ENCODE peak calls at places on chromosomes 12 and 14, in seven cellular contexts. O, I, R, N, C, V and A are unnamed samples.
A peak's percentile ranks its signal among the peaks of the same experiment; 100 is the strongest.

GRCh38 chr14:99730876-99731351 is 46.8 kb downstream of the CYP46A1 start:
- DNase-seq in O (no peak), I (no peak), R (no peak), N (peak; percentile 16), C (no peak), V (peak; percentile 64), A (no peak)

GRCh38 chr12:83843531-83843930 is 1069.1 kb downstream of the SLC6A15 start:
- DNase-seq in O (no peak), I (no peak), R (peak; percentile 66), N (no peak), C (no peak), V (no peak), A (no peak)

GRCh38 chr12:51208016-51208660 is 9.7 kb downstream of the POU6F1 start:
- DNase-seq in O (no peak), I (no peak), R (no peak), N (no peak), C (no peak), V (no peak), A (no peak)

GRCh38 chr12:123132951-123133619 is 17.8 kb downstream of the PITPNM2 start:
- DNase-seq in O (no peak), I (no peak), R (no peak), N (peak; percentile 51), C (no peak), V (no peak), A (no peak)

GRCh38 chr12:87274594-87275245 is 754.5 kb downstream of the C12orf50 start:
- DNase-seq in O (no peak), I (no peak), R (peak; percentile 47), N (no peak), C (peak; percentile 6), V (no peak), A (peak; percentile 47)

GRCh38 chr12:65324551-65324950 is 46.1 kb downstream of the MSRB3 start:
- DNase-seq in O (no peak), I (no peak), R (no peak), N (no peak), C (no peak), V (no peak), A (no peak)

GRCh38 chr14:105415481-105416428 is 3.9 kb upstream of the MTA1 start:
- DNase-seq in O (no peak), I (no peak), R (no peak), N (no peak), C (no peak), V (no peak), A (no peak)

GRCh38 chr14:75981426-75981825 is 369 bp downstream of the TGFB3 start:
- DNase-seq in O (no peak), I (peak; percentile 12), R (no peak), N (no peak), C (no peak), V (no peak), A (peak; percentile 61)

GRCh38 chr12:62910549-62911169 is 24.3 kb downstream of the PPM1H start:
- DNase-seq in O (no peak), I (no peak), R (no peak), N (no peak), C (no peak), V (no peak), A (no peak)

GRCh38 chr14:57492859-57493258 is 798 bp downstream of the CCDC198 start:
- DNase-seq in O (no peak), I (no peak), R (peak; percentile 76), N (peak; percentile 25), C (no peak), V (no peak), A (no peak)

GRCh38 chr14:21525571-21525970 is 575 bp downstream of the SALL2 start:
- DNase-seq in O (no peak), I (no peak), R (peak; percentile 19), N (peak; percentile 44), C (no peak), V (no peak), A (no peak)

GRCh38 chr12:86917121-86917520 is 660.9 kb upstream of the MGAT4C start:
- DNase-seq in O (no peak), I (no peak), R (no peak), N (no peak), C (no peak), V (no peak), A (no peak)

GRCh38 chr12:89884365-89884915 is 175.8 kb upstream of the ATP2B1 start:
- DNase-seq in O (no peak), I (no peak), R (no peak), N (no peak), C (no peak), V (no peak), A (no peak)

GRCh38 chr12:84911331-84912190 is 1.0 kb downstream of the SLC6A15 start:
- DNase-seq in O (no peak), I (no peak), R (peak; percentile 90), N (no peak), C (peak; percentile 67), V (peak; percentile 59), A (peak; percentile 78)

GRCh38 chr12:94689002-94689645 is 38.8 kb upstream of the TMCC3 start:
- DNase-seq in O (no peak), I (no peak), R (peak; percentile 80), N (no peak), C (no peak), V (no peak), A (no peak)

GRCh38 chr12:99918003-99918402 is 66.7 kb downstream of the ANKS1B start:
- DNase-seq in O (no peak), I (no peak), R (no peak), N (no peak), C (no peak), V (no peak), A (no peak)

GRCh38 chr12:99911967-99912366 is 72.8 kb downstream of the ANKS1B start:
- DNase-seq in O (no peak), I (no peak), R (no peak), N (no peak), C (no peak), V (no peak), A (no peak)

GRCh38 chr12:99916555-99916954 is 68.2 kb downstream of the ANKS1B start:
- DNase-seq in O (no peak), I (no peak), R (no peak), N (no peak), C (no peak), V (no peak), A (no peak)

GRCh38 chr12:99914206-99914605 is 70.5 kb downstream of the ANKS1B start:
- DNase-seq in O (no peak), I (no peak), R (no peak), N (no peak), C (no peak), V (no peak), A (no peak)

DNA sequence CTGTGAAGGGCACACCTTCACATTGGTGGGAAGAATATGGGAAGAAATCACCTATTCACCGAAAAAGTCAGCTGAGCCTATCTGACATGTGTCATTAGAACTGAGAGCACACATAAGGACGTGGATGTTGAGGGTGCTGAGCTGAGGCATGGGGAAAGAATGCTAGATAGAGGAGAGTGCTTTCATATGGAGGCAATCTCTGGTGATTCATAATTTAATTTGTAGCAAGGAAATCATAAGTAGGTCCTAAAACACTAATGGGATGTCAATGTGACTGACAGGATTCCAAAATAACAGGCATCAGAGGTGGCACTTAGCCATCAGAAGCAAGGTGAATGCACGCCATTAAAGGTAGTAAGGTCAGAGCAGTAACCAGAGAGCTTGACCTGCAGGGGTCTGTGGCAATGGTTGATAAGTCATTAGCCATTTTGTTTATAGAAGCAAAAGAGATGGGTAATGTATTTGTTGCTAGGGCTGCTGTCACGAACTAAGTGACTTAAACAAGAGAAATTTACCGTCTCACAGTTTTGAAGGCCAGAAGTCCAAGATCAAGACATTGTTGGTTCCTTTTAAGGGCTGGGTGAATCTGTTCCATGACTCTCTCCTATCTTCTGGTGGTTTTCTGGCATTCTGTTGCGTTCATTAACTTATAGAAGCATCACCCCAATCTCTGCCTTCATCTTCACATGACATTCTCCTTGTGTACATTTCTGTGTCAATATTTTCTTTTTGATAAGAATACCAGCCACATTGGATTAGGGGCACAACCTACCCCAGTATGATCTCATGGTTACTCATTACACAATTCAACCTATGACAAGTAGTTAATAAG is 69.3 kb downstream of the ANKS1B start:
- DNase-seq in O (no peak), I (no peak), R (no peak), N (no peak), C (peak; percentile 22), V (no peak), A (no peak)
- H3K4me1 ChIP-seq in O (no peaks in the 10 kb centered on the region), I (no peaks in the 10 kb centered on the region), R (no peaks in the 10 kb centered on the region), N (peaks cover 2% of the 10 kb centered on the region), C (peaks cover 57% of the 10 kb centered on the region), V (no peaks in the 10 kb centered on the region), A (no peaks in the 10 kb centered on the region)

GRCh38 chr12:14710632-14711324 is 14.4 kb upstream of the GUCY2C start:
- DNase-seq in O (no peak), I (no peak), R (no peak), N (no peak), C (no peak), V (no peak), A (no peak)
- H3K4me3 ChIP-seq in O (no peak overlapping the region), I (no peak overlapping the region), R (no peak overlapping the region), N (no peak overlapping the region), C (no peak overlapping the region), V (no peak overlapping the region), A (no peak overlapping the region)

GRCh38 chr14:95319312-95320075 is at the start of gene CLMN:
- DNase-seq in O (peak; percentile 4), I (peak; percentile 40), R (peak; percentile 14), N (peak; percentile 32), C (peak; percentile 47), V (no peak), A (peak; percentile 64)
- H3K4me1 ChIP-seq in O (peaks cover 11% of the 10 kb centered on the region), I (peaks cover 11% of the 10 kb centered on the region), R (peaks cover 2% of the 10 kb centered on the region), N (peaks cover 8% of the 10 kb centered on the region), C (peaks cover 50% of the 10 kb centered on the region), V (no peaks in the 10 kb centered on the region), A (no peaks in the 10 kb centered on the region)

DNA sequence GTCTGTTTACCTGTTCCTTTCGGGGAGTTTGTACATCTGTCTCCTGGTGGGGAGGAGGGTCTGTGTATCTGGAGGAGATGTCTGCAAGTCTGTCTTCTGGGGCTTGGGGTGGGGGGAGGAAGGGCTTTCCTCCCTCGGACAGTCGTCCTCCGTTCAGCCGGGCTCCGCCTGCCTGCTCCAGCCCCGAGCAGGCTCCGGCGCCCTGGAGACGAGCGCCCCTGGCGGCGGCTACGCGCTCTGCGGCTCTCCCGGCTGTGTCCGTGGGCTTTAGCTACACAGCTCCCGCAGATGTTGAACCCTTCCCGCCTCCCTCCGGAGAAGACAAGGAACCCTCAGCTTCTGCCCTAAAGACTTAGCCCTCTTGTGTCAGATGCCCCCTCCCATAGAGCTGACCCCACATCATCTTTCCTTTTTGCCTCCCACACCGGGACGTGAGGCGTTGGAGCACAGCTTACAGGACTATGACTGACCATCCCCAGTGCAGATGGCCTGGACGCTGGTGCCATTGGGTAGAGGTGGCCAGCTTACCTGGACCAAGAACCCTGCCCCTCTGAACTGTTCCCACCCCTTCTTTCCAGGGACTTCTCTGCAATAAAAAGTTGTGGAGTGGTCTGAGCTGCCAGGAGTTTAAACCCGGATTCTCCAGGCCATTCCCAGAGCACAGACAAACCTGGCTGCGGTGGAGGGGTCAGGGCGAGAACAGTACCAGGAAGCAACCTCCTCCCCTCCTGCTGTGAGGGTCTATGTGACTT is 4.7 kb downstream of the KRT86 start:
- DNase-seq in O (peak; percentile 62), I (peak; percentile 55), R (peak; percentile 76), N (peak; percentile 75), C (peak; percentile 87), V (peak; percentile 86), A (peak; percentile 87)
- H3K4me3 ChIP-seq in O (no peak overlapping the region), I (no peak overlapping the region), R (peak overlapping the region; percentile 4), N (peak overlapping the region; percentile 25), C (peak overlapping the region; percentile 33), V (peak overlapping the region; percentile 42), A (peak overlapping the region; percentile 23)